ENCODE peak calls at places on chromosomes 4 and X, in nine cellular contexts. One of them, this sample, is unnamed.

GRCh38 chrX:140933056-140933455 is 69.3 kb upstream of the SPANXB1 start:
- DNase-seq in bronchial epithelial cell: no peak
- DNase-seq in BJ: no peak
- DNase-seq in PC-9: no peak
- DNase-seq in heart left ventricle: no peak
- DNase-seq in heart right ventricle: no peak
- DNase-seq in GM23338: no peak
- DNase-seq in SK-N-SH: no peak
- DNase-seq in WERI-Rb-1: no peak
- DNase-seq in this sample: no peak

GRCh38 chr4:76535603-76536380 is 100.8 kb downstream of the SHROOM3 start:
- DNase-seq in SK-N-SH: no peak
- DNase-seq in BJ: no peak
- DNase-seq in PC-9: no peak
- DNase-seq in heart right ventricle: no peak
- DNase-seq in bronchial epithelial cell: no peak
- DNase-seq in GM23338: no peak
- DNase-seq in WERI-Rb-1: no peak
- DNase-seq in heart left ventricle: no peak
- DNase-seq in this sample: no peak

GRCh38 chrX:107102980-107103379 is 15.6 kb downstream of the RBM41 start:
- DNase-seq in PC-9: no peak
- DNase-seq in SK-N-SH: no peak
- DNase-seq in heart right ventricle: no peak
- DNase-seq in WERI-Rb-1: no peak
- DNase-seq in BJ: no peak
- DNase-seq in GM23338: no peak
- DNase-seq in bronchial epithelial cell: peak; percentile 6
- DNase-seq in heart left ventricle: no peak
- DNase-seq in this sample: no peak

GRCh38 chrX:37666516-37666915 is 19.1 kb upstream of the XK start:
- DNase-seq in bronchial epithelial cell: no peak
- DNase-seq in heart right ventricle: no peak
- DNase-seq in BJ: no peak
- DNase-seq in SK-N-SH: no peak
- DNase-seq in WERI-Rb-1: no peak
- DNase-seq in GM23338: no peak
- DNase-seq in PC-9: no peak
- DNase-seq in heart left ventricle: no peak
- DNase-seq in this sample: no peak

GRCh38 chr4:19700951-19701350 is 550.8 kb upstream of the SLIT2 start:
- DNase-seq in WERI-Rb-1: no peak
- DNase-seq in heart left ventricle: no peak
- DNase-seq in bronchial epithelial cell: peak; percentile 68
- DNase-seq in BJ: no peak
- DNase-seq in PC-9: no peak
- DNase-seq in heart right ventricle: no peak
- DNase-seq in SK-N-SH: no peak
- DNase-seq in GM23338: no peak
- DNase-seq in this sample: no peak

GRCh38 chr4:5751073-5751917 is 40.3 kb downstream of the EVC start:
- DNase-seq in GM23338: peak; percentile 23
- DNase-seq in bronchial epithelial cell: peak; percentile 15
- DNase-seq in SK-N-SH: no peak
- DNase-seq in PC-9: no peak
- DNase-seq in BJ: peak; percentile 59
- DNase-seq in WERI-Rb-1: peak; percentile 67
- DNase-seq in heart right ventricle: no peak
- DNase-seq in heart left ventricle: no peak
- DNase-seq in this sample: peak; percentile 95

GRCh38 chr4:8330821-8331566 is 61.4 kb downstream of the HTRA3 start:
- DNase-seq in heart left ventricle: peak; percentile 88
- DNase-seq in heart right ventricle: peak; percentile 47
- DNase-seq in SK-N-SH: no peak
- DNase-seq in GM23338: no peak
- DNase-seq in bronchial epithelial cell: no peak
- DNase-seq in PC-9: no peak
- DNase-seq in BJ: no peak
- DNase-seq in WERI-Rb-1: peak; percentile 4
- DNase-seq in this sample: no peak

GRCh38 chr4:173584506-173584905 is 54.5 kb upstream of the HAND2 start:
- DNase-seq in WERI-Rb-1: no peak
- DNase-seq in GM23338: no peak
- DNase-seq in bronchial epithelial cell: no peak
- DNase-seq in PC-9: no peak
- DNase-seq in SK-N-SH: peak; percentile 20
- DNase-seq in heart left ventricle: no peak
- DNase-seq in heart right ventricle: no peak
- DNase-seq in BJ: no peak
- DNase-seq in this sample: no peak

GRCh38 chr4:102180080-102180479 is 165.2 kb downstream of the SLC39A8 start:
- DNase-seq in WERI-Rb-1: no peak
- DNase-seq in PC-9: no peak
- DNase-seq in bronchial epithelial cell: no peak
- DNase-seq in heart left ventricle: no peak
- DNase-seq in heart right ventricle: no peak
- DNase-seq in SK-N-SH: peak; percentile 33
- DNase-seq in GM23338: no peak
- DNase-seq in BJ: no peak
- DNase-seq in this sample: no peak

GRCh38 chr4:37682701-37683401 is 3.3 kb downstream of the RELL1 start:
- DNase-seq in WERI-Rb-1: no peak
- DNase-seq in bronchial epithelial cell: no peak
- DNase-seq in heart right ventricle: no peak
- DNase-seq in PC-9: no peak
- DNase-seq in SK-N-SH: no peak
- DNase-seq in BJ: no peak
- DNase-seq in GM23338: no peak
- DNase-seq in heart left ventricle: no peak
- DNase-seq in this sample: no peak
- TF ChIP-seq CTCF in WERI-Rb-1: no peak
- TF ChIP-seq CTCF in bronchial epithelial cell: peak; percentile 14
- TF ChIP-seq CTCF in heart right ventricle: no peak
- TF ChIP-seq CTCF in PC-9: no peak
- TF ChIP-seq CTCF in SK-N-SH: peak; percentile 19
- TF ChIP-seq CTCF in BJ: no peak
- TF ChIP-seq CTCF in GM23338: no peak
- TF ChIP-seq CTCF in heart left ventricle: no peak
- TF ChIP-seq CTCF in this sample: peak; percentile 39

DNA sequence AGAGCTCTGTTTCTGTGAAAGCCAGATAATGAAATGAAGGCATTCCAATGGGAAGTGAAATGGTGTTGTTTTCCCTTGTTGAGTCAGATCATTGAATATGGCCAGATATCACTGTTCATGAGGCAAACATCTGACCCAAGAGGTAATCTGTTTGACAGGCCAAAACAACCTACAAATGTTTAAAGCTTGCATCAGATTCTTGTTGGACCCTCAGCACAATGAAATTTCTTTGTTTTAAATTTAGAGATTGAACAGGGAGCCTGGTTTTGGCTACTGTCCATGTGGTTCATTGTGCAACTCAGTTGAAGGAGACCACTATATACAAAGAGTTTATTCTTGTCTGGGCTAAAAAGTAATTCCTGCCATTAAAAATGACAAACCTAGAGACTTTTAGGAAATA is 159.1 kb downstream of the AFF2 start:
- DNase-seq in PC-9: no peak
- DNase-seq in bronchial epithelial cell: no peak
- DNase-seq in heart left ventricle: no peak
- DNase-seq in BJ: no peak
- DNase-seq in SK-N-SH: no peak
- DNase-seq in WERI-Rb-1: no peak
- DNase-seq in heart right ventricle: no peak
- DNase-seq in GM23338: no peak
- DNase-seq in this sample: no peak
- H3K4me3 ChIP-seq in PC-9: no peak overlapping the region
- H3K4me3 ChIP-seq in bronchial epithelial cell: no peak overlapping the region
- H3K4me3 ChIP-seq in heart left ventricle: no peak overlapping the region
- H3K4me3 ChIP-seq in BJ: no peak overlapping the region
- H3K4me3 ChIP-seq in SK-N-SH: no peak overlapping the region
- H3K4me3 ChIP-seq in WERI-Rb-1: no peak overlapping the region
- H3K4me3 ChIP-seq in heart right ventricle: no peak overlapping the region
- H3K4me3 ChIP-seq in GM23338: no peak overlapping the region
- H3K4me3 ChIP-seq in this sample: no peak overlapping the region

DNA sequence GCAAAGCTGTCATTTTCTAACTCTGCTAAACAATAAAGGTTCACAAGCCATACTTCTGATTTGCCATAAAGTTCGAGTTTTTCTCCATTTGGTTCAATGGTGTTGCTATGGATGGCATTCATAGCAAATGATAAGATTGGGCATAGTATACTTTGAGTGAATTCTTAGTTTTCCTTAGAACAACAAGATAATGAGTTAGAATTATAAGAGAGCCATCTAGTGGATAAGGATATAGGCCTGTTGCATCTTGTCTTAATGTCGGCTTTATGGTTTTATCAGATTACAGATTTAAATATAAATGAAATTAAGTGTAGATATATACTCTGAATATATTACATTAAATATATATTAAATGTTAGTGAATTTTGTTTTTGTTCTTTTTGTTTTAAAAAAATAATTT is 644.6 kb downstream of the IL1RAPL1 start:
- DNase-seq in BJ: no peak
- DNase-seq in GM23338: peak; percentile 3
- DNase-seq in heart right ventricle: no peak
- DNase-seq in PC-9: no peak
- DNase-seq in SK-N-SH: no peak
- DNase-seq in heart left ventricle: no peak
- DNase-seq in bronchial epithelial cell: peak; percentile 2
- DNase-seq in WERI-Rb-1: no peak
- DNase-seq in this sample: no peak
- TF ChIP-seq CTCF in BJ: peak; percentile 21
- TF ChIP-seq CTCF in GM23338: peak; percentile 32
- TF ChIP-seq CTCF in heart right ventricle: peak; percentile 27
- TF ChIP-seq CTCF in PC-9: peak; percentile 35
- TF ChIP-seq CTCF in SK-N-SH: peak; percentile 58
- TF ChIP-seq CTCF in heart left ventricle: no peak
- TF ChIP-seq CTCF in bronchial epithelial cell: no peak
- TF ChIP-seq CTCF in WERI-Rb-1: no peak
- TF ChIP-seq CTCF in this sample: peak; percentile 33

DNA sequence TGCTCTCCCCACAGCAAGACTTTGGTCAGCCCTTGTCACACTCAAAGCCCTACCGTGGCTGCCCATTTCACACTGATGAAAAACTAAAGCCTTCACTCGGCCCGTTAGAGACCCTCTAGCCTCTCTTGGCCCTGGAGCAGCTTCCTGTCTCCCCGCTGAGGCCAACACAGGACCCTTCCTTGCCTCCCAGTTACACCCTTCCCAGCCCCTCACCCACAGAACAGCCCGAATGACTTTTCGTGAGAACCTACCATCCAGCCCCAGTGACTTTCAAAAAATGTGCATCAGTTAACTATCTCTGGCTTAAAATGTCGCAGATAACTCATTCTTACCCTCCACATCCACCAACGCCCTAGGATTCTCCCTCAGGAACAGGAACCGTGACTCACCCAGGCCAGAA is 756 bp upstream of the TAF9B start:
- DNase-seq in SK-N-SH: no peak
- DNase-seq in BJ: no peak
- DNase-seq in PC-9: no peak
- DNase-seq in GM23338: no peak
- DNase-seq in heart right ventricle: no peak
- DNase-seq in WERI-Rb-1: no peak
- DNase-seq in bronchial epithelial cell: no peak
- DNase-seq in heart left ventricle: no peak
- DNase-seq in this sample: no peak
- H3K4me3 ChIP-seq in SK-N-SH: peak overlapping the region; percentile 66
- H3K4me3 ChIP-seq in BJ: no peak overlapping the region
- H3K4me3 ChIP-seq in PC-9: peak overlapping the region; percentile 71
- H3K4me3 ChIP-seq in GM23338: no peak overlapping the region
- H3K4me3 ChIP-seq in heart right ventricle: no peak overlapping the region
- H3K4me3 ChIP-seq in WERI-Rb-1: no peak overlapping the region
- H3K4me3 ChIP-seq in bronchial epithelial cell: no peak overlapping the region
- H3K4me3 ChIP-seq in heart left ventricle: no peak overlapping the region
- H3K4me3 ChIP-seq in this sample: no peak overlapping the region

DNA sequence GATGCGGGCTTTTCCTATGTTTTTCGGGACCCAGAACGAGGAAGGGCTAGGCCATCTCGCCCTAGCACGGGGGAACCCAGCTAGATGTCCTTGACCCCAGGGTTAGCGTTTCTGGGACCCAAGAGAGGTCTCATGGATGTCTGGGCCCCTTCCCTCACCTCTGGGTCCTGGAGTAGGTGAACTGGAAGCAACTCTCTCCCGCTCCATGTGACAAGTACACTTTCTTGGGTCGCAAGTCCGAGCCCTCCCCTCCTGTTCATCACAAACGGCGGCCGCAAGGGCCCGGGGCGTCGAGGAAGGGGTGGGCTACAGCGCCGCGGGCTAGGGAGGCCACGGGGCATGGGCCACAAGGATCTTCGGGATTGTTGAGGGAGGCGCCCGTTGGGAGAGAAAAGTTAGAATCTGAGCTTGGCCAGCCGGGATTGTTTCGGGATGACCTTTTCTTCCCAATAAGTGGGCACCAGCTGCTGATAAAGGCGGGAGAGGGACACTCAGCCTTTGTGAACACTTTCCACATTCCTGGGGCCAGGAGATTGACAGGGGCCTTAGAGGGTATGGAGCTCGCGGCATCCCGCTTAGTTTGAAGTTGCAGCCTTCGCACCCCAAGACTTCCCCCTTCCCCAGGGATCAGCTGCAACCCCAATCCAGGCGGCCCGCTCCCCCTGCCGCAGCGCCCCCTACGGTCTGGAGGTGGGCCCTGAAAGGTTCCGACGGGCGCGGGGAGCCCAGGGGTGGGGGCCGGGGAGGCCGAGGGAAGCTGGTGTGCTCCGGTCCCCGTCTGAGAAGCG is 137.0 kb upstream of the ZIC3 start:
- DNase-seq in PC-9: no peak
- DNase-seq in SK-N-SH: no peak
- DNase-seq in WERI-Rb-1: no peak
- DNase-seq in heart left ventricle: no peak
- DNase-seq in heart right ventricle: no peak
- DNase-seq in bronchial epithelial cell: no peak
- DNase-seq in GM23338: peak; percentile 69
- DNase-seq in BJ: no peak
- DNase-seq in this sample: no peak
- TF ChIP-seq CTCF in PC-9: no peak
- TF ChIP-seq CTCF in SK-N-SH: peak; percentile 38
- TF ChIP-seq CTCF in WERI-Rb-1: no peak
- TF ChIP-seq CTCF in heart left ventricle: no peak
- TF ChIP-seq CTCF in heart right ventricle: no peak
- TF ChIP-seq CTCF in bronchial epithelial cell: no peak
- TF ChIP-seq CTCF in GM23338: peak; percentile 53
- TF ChIP-seq CTCF in BJ: peak; percentile 13
- TF ChIP-seq CTCF in this sample: no peak

GRCh38 chr4:56550642-56551041 is 45.1 kb downstream of the ARL9 start:
- DNase-seq in SK-N-SH: no peak
- DNase-seq in GM23338: no peak
- DNase-seq in heart left ventricle: no peak
- DNase-seq in WERI-Rb-1: no peak
- DNase-seq in BJ: no peak
- DNase-seq in bronchial epithelial cell: no peak
- DNase-seq in heart right ventricle: no peak
- DNase-seq in PC-9: no peak
- DNase-seq in this sample: no peak

GRCh38 chr4:56544573-56545131 is 39.1 kb downstream of the ARL9 start:
- DNase-seq in GM23338: peak; percentile 87
- DNase-seq in SK-N-SH: peak; percentile 93
- DNase-seq in BJ: peak; percentile 10
- DNase-seq in heart right ventricle: peak; percentile 80
- DNase-seq in PC-9: peak; percentile 86
- DNase-seq in bronchial epithelial cell: peak; percentile 67
- DNase-seq in WERI-Rb-1: peak; percentile 91
- DNase-seq in heart left ventricle: peak; percentile 85
- DNase-seq in this sample: no peak
- H3K4me3 ChIP-seq in GM23338: peak overlapping the region; percentile 45
- H3K4me3 ChIP-seq in SK-N-SH: peak overlapping the region; percentile 52
- H3K4me3 ChIP-seq in BJ: peak overlapping the region; percentile 37
- H3K4me3 ChIP-seq in heart right ventricle: peak overlapping the region; percentile 23
- H3K4me3 ChIP-seq in PC-9: peak overlapping the region; percentile 57
- H3K4me3 ChIP-seq in bronchial epithelial cell: peak overlapping the region; percentile 29
- H3K4me3 ChIP-seq in WERI-Rb-1: peak overlapping the region; percentile 71
- H3K4me3 ChIP-seq in heart left ventricle: peak overlapping the region; percentile 12
- H3K4me3 ChIP-seq in this sample: peak overlapping the region; percentile 51

GRCh38 chrX:150449313-150449712 is 86.2 kb downstream of the MAMLD1 start:
- DNase-seq in GM23338: peak; percentile 23
- DNase-seq in PC-9: no peak
- DNase-seq in bronchial epithelial cell: no peak
- DNase-seq in BJ: no peak
- DNase-seq in heart left ventricle: no peak
- DNase-seq in SK-N-SH: no peak
- DNase-seq in heart right ventricle: no peak
- DNase-seq in WERI-Rb-1: no peak
- DNase-seq in this sample: no peak
- TF ChIP-seq CTCF in GM23338: peak; percentile 43
- TF ChIP-seq CTCF in PC-9: peak; percentile 42
- TF ChIP-seq CTCF in bronchial epithelial cell: peak; percentile 2
- TF ChIP-seq CTCF in BJ: no peak
- TF ChIP-seq CTCF in heart left ventricle: no peak
- TF ChIP-seq CTCF in SK-N-SH: peak; percentile 32
- TF ChIP-seq CTCF in heart right ventricle: no peak
- TF ChIP-seq CTCF in WERI-Rb-1: peak; percentile 58
- TF ChIP-seq CTCF in this sample: peak; percentile 23